ENCODE peak calls at places on chromosome 22, in eight cellular contexts. V is uterus, J is ovary, Q is gastrocnemius medialis, C is cardiac muscle cell, X is stomach, F is body of pancreas, B is heart left ventricle. O is an unnamed sample. For H3K9me3 and H3K4me1, the result is how much of the 10 kb centered on the place peaks cover.

GRCh38 chr22:42623301-42623751 is 8.6 kb upstream of the POLDIP3 start:
- DNase-seq in Q (no peak), F (no peak), B (no peak), J (no peak), C (no peak), X (peak), V (no peak), O (no peak)

GRCh38 chr22:24758164-24758799 is 16.2 kb downstream of the PIWIL3 start:
- DNase-seq in Q (no peak), J (peak), B (no peak), C (peak), X (peak), V (peak), F (peak), O (no peak)

GRCh38 chr22:38056969-38057841 is at the start of gene PICK1:
- DNase-seq in B (peak), F (peak), C (peak), X (peak), Q (peak), J (peak), V (peak), O (no peak)

GRCh38 chr22:46091277-46091977 is 58.9 kb upstream of the PPARA start:
- DNase-seq in X (no peak), C (no peak), V (no peak), J (no peak), B (peak), Q (peak), F (no peak), O (no peak)

GRCh38 chr22:29306830-29307657 is 594 bp downstream of the GAS2L1 start:
- DNase-seq in Q (peak), C (peak), B (peak), J (peak), V (peak), X (peak), F (peak), O (no peak)

GRCh38 chr22:28015676-28016601 is 96.9 kb upstream of the PITPNB start:
- DNase-seq in B (peak), V (peak), Q (peak), F (no peak), X (no peak), J (peak), C (peak), O (no peak)

GRCh38 chr22:30471616-30472318 is at the start of gene SEC14L3:
- DNase-seq in C (no peak), V (no peak), F (no peak), Q (no peak), X (peak), J (no peak), B (peak), O (no peak)

GRCh38 chr22:50531546-50532352 is 1.9 kb upstream of the TYMP start:
- DNase-seq in J (peak), B (peak), V (peak), F (peak), X (peak), Q (peak), C (peak), O (peak)

GRCh38 chr22:39184586-39185577 is 32.4 kb upstream of the CBX7 start:
- DNase-seq in F (no peak), B (no peak), Q (no peak), X (no peak), V (no peak), J (no peak), C (no peak), O (no peak)

GRCh38 chr22:32999039-32999861 is 58.9 kb downstream of the SYN3 start:
- DNase-seq in C (no peak), J (no peak), V (no peak), X (no peak), F (no peak), Q (no peak), B (no peak), O (no peak)

GRCh38 chr22:43262990-43263644 is 76.2 kb upstream of the TTLL12 start:
- DNase-seq in V (no peak), X (peak), B (no peak), C (no peak), Q (no peak), F (no peak), J (peak), O (no peak)

GRCh38 chr22:44229331-44229730 is 48.6 kb downstream of the PARVG start:
- DNase-seq in V (no peak), J (no peak), C (no peak), B (no peak), F (no peak), Q (no peak), X (no peak), O (no peak)

GRCh38 chr22:42780070-42780540 is 59.4 kb upstream of the A4GALT start:
- DNase-seq in X (peak), F (peak), B (no peak), Q (no peak), J (no peak), C (peak), V (peak), O (no peak)

GRCh38 chr22:43274595-43275240 is 68.5 kb downstream of the SCUBE1 start:
- DNase-seq in F (no peak), B (no peak), C (no peak), Q (no peak), J (no peak), V (no peak), X (no peak), O (no peak)

GRCh38 chr22:28034760-28035401 is 115.8 kb upstream of the PITPNB start:
- DNase-seq in F (peak), C (peak), X (peak), Q (peak), J (peak), V (peak), B (peak), O (peak)

GRCh38 chr22:41564563-41564962 is 3.8 kb downstream of the CSDC2 start:
- DNase-seq in Q (no peak), V (no peak), B (no peak), C (no peak), J (no peak), F (no peak), X (no peak), O (no peak)

GRCh38 chr22:21022955-21023614 is 8.1 kb downstream of the P2RX6 start:
- DNase-seq in X (no peak), C (no peak), Q (no peak), V (no peak), B (no peak), J (no peak), F (no peak), O (no peak)

GRCh38 chr22:19776433-19777031 is 16.0 kb downstream of the TBX1 start:
- DNase-seq in Q (no peak), V (no peak), X (no peak), C (no peak), B (peak), J (no peak), F (no peak), O (no peak)

GRCh38 chr22:24968066-24968561 is 15.6 kb downstream of the KIAA1671 start:
- DNase-seq in C (peak), Q (peak), X (no peak), F (no peak), J (no peak), V (no peak), B (no peak), O (no peak)

GRCh38 chr22:49954991-49955580 is 5.5 kb upstream of the PIM3 start:
- DNase-seq in X (no peak), B (peak), J (no peak), V (no peak), C (no peak), F (no peak), Q (no peak), O (no peak)

GRCh38 chr22:29128891-29129643 is 56.2 kb downstream of the KREMEN1 start:
- DNase-seq in X (no peak), V (no peak), C (no peak), J (no peak), B (no peak), F (no peak), Q (no peak), O (no peak)

GRCh38 chr22:44710474-44711235 is 8.7 kb downstream of the PRR5 start:
- DNase-seq in Q (no peak), V (no peak), J (no peak), C (no peak), X (peak), F (no peak), B (no peak), O (no peak)

GRCh38 chr22:50326959-50327710 is at the start of gene DENND6B:
- DNase-seq in V (peak), F (peak), J (peak), X (peak), C (peak), B (peak), Q (peak), O (no peak)

GRCh38 chr22:20456064-20456721 is 18.6 kb upstream of the SCARF2 start:
- DNase-seq in C (peak), F (peak), B (peak), V (peak), Q (peak), X (peak), J (peak), O (no peak)

GRCh38 chr22:37044634-37045625 is 6.6 kb upstream of the KCTD17 start:
- DNase-seq in V (no peak), X (no peak), Q (no peak), F (no peak), B (no peak), J (no peak), C (no peak), O (no peak)

GRCh38 chr22:37043214-37043827 is 8.2 kb upstream of the KCTD17 start:
- DNase-seq in C (no peak), V (no peak), B (no peak), J (no peak), F (no peak), Q (no peak), X (no peak), O (no peak)

GRCh38 chr22:37046589-37046988 is 5.0 kb upstream of the KCTD17 start:
- DNase-seq in J (no peak), Q (no peak), C (no peak), V (no peak), X (no peak), B (no peak), F (no peak), O (no peak)

GRCh38 chr22:37045958-37046357 is 5.6 kb upstream of the KCTD17 start:
- DNase-seq in Q (no peak), V (no peak), J (no peak), X (no peak), B (no peak), C (peak), F (no peak), O (no peak)

DNA sequence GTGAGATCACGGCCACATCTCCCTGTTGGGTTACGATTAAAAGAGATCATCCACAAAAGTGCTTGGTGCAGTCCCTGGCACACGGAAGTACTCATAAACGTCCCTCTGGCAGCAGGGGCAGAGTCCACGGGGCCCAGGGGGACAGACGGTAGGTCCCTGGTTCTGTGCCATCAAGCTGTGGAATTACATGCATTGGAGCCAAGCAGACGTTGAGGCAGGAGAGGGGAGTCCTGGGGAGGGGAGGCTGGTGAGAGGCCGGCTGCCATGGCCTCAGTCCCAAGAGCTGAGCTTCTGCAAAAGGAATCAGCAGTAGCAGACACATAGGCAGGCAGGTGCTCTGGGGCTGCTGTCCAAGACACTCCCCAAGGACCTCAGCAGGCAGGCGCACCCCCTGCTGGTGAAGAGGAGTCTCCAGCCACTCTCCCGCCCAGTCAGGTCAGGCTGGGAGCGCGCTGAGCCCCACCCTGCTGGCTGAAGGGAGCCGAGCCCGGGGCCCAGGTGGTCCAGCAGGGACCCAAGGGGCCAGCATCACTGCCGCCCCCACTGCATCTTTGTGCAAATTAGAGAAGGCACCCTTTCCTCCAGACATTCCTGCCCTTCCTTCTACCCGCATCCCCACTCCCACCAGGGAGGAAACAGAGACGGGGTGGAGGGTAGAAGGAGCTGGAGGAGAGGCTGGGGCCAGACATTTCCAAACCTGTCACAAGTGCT is 7.6 kb upstream of the KCTD17 start:
- DNase-seq in Q (peak), C (peak), F (peak), V (no peak), J (no peak), X (peak), B (peak), O (no peak)
- TF ChIP-seq CTCF in Q (peak), C (peak), F (peak), V (peak), J (peak), X (no peak), B (peak), O (no peak)

DNA sequence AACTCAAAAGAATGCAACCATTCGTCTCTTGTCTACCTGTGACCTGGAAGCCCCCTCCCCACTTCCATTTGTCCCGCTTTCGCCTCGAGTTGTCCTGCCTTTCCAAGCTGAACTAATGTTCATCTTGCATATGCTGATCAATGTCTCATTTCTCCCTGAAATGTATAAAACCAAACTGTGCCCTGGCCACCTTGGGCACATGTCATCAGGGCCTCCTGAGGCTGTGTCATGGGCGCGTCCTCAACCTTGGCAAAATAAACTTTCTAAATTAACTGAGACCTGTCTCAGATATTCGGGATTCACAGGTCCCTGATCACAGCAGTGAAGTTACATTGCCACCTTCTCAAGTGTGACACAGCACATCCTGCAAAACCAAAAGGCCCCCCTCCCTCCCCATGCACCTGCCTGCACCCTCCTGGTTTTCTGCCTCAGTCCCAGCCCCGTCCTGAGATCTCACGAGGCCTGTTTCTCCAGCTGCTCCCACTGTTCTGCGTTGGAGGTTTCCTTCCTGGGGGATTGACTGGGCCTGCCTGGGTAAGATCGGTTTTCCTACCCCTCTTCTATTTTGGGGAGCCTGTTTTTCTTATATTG is 1328.7 kb downstream of the TBC1D22A start:
- DNase-seq in V (no peak), C (no peak), Q (no peak), F (no peak), X (no peak), J (no peak), B (no peak), O (no peak)
- H3K9me3 ChIP-seq in V (under half), C (under half), Q (under half), F (under half), X (under half), J (under half), B (under half), O (under half)

DNA sequence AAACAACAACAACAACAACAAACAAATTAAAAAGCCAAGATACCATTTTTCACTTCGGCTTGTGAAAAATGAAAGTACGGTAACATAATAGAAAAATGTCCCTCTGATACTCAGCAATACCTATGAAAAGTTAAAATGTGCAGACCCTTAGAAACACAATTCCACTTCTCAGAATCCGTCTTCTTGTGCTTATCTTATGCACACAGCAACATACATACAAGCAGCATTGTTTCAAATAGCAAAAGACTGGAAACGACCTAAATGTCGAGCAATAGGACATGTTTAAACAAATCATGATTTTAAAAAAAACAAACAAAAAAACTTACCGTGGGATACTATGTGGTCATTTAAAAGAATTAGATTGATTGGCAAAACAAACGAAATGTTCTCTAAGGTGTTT is 26.5 kb downstream of the RBFOX2 start:
- DNase-seq in J (no peak), Q (no peak), B (no peak), V (no peak), F (no peak), C (no peak), X (no peak), O (no peak)
- H3K4me1 ChIP-seq in J (under half), Q (under half), B (under half), V (under half), F (under half), C (under half), X (under half), O (half or more)

DNA sequence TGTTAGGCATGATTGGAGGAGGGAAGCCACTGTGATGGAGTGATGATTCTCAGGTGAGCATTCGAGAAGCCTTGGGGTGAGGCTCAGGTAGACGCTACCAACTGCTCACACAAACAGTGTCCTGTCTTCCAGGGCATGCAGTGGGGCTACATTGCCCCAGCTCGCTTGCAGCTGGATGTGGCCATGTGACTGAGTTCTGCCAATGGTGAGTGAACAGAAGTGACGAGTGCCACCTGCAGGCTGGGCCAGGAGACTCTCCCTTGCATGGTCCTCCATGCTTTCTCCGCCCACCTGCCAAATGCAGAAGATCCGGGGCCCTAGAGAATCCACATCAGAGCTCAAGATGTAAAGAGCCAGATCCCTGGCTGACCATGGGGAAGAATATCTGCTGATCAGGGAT is 195.9 kb downstream of the BCR start:
- DNase-seq in X (no peak), F (no peak), B (no peak), J (no peak), Q (no peak), C (no peak), V (no peak), O (no peak)
- TF ChIP-seq CTCF in X (no peak), F (no peak), B (no peak), J (no peak), Q (no peak), C (peak), V (no peak), O (no peak)

DNA sequence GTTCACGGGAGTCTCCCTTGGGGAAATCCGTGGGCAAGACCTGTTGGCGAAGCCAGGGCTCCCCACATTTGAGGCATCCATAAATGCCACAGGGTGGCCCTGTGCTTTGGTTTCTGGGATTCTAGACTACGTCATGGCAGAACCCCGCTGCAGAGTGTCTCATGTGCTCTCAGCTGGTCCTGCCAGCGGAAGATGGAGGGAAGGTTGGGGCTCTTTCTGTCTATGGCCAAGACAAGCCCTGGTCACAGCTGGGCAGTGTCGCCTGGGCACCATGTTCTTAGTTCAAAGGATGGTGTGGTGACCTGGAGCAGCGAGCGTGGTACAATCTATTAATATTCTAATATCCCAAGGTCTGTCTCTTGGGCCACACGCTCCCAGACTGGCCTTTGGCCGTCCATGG is 511.7 kb downstream of the TBC1D22A start:
- DNase-seq in J (no peak), B (no peak), F (no peak), X (no peak), Q (no peak), V (no peak), C (no peak), O (no peak)
- H3K9me3 ChIP-seq in J (under half), B (under half), F (under half), X (under half), Q (under half), V (under half), C (under half), O (under half)

DNA sequence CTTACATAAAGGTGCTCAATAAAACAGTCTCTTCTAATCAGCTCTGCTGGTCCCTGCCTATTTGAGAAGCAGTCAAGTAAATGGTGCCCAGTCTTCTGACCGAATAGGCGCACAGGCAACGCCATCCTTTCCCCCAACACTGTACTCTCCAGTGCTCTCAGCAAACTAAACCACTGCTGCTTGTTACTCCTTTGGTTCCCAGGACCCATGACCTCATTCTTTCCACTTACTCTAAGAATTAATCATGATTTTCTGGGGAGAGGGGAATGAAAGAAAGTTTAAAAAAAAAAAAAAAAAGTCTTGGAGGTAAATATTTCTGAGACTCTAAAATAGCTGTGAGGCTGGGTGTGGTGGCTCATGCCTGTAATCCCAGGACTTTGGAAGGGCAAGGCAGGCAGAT is 63.7 kb downstream of the SGSM3 start:
- DNase-seq in X (no peak), B (no peak), C (no peak), F (no peak), V (no peak), J (no peak), Q (no peak), O (no peak)
- H3K4me1 ChIP-seq in X (under half), B (under half), C (under half), F (under half), V (under half), J (under half), Q (under half), O (under half)

GRCh38 chr22:26891431-26891830 is 234.0 kb downstream of the MIAT start:
- DNase-seq in B (no peak), V (no peak), X (no peak), Q (no peak), J (no peak), C (no peak), F (no peak), O (no peak)

GRCh38 chr22:26892401-26893033 is 235.1 kb downstream of the MIAT start:
- DNase-seq in B (no peak), V (no peak), F (peak), C (peak), X (peak), Q (no peak), J (no peak), O (peak)

GRCh38 chr22:26889794-26890193 is 232.4 kb downstream of the MIAT start:
- DNase-seq in X (no peak), J (no peak), B (no peak), F (no peak), V (no peak), C (no peak), Q (no peak), O (no peak)

GRCh38 chr22:26888887-26889286 is 231.5 kb downstream of the MIAT start:
- DNase-seq in F (no peak), V (no peak), X (no peak), B (no peak), Q (no peak), C (no peak), J (no peak), O (no peak)

GRCh38 chr22:26890870-26891269 is 233.5 kb downstream of the MIAT start:
- DNase-seq in Q (no peak), F (no peak), V (no peak), B (no peak), J (no peak), C (peak), X (no peak), O (peak)
- TF ChIP-seq CTCF in Q (no peak), F (no peak), V (no peak), B (no peak), J (no peak), C (no peak), X (no peak), O (no peak)

GRCh38 chr22:48702573-48703264 is 1125.0 kb downstream of the BRD1 start:
- DNase-seq in B (peak), J (no peak), F (peak), X (peak), Q (no peak), V (no peak), C (no peak), O (no peak)
- H3K9me3 ChIP-seq in B (under half), J (under half), F (under half), X (under half), Q (under half), V (under half), C (under half), O (under half)

O was measured in vagina.